ENCODE peak calls at places on chromosomes 5 and 9, in eight cellular contexts. C is nucleus accumbens; D is activated T-cell treated with anti-CD3 and anti-CD28 coated beads, Interleukin-2, amount 50 U/mL, for 72 hours; Z is A172; T is astrocyte of the hippocampus; A is posterior cingulate gyrus; V is Peyer's patch; E is activated CD4-positive, alpha-beta T cell treated with anti-CD3 and anti-CD28 coated beads, Interleukin-2, amount 50 U/mL, for 48 hours. S is an unnamed sample.

GRCh38 chr5:111774525-111774924 is 17.5 kb upstream of the NREP start:
- DNase-seq in C (no peak), D (no peak), Z (peak), T (peak), A (no peak), V (no peak), E (no peak), S (no peak)

GRCh38 chr5:168609806-168610482 is 30.8 kb upstream of the PANK3 start:
- DNase-seq in C (no peak), D (no peak), Z (peak), T (no peak), A (no peak), V (no peak), E (no peak), S (no peak)

GRCh38 chr9:129584136-129584535 is 36.8 kb downstream of the C9orf50 start:
- DNase-seq in C (no peak), D (peak), Z (peak), T (peak), A (peak), V (peak), E (peak), S (peak)

GRCh38 chr5:52051759-52052158 is 668.5 kb downstream of the ISL1 start:
- DNase-seq in C (no peak), D (no peak), Z (no peak), T (no peak), A (no peak), V (no peak), E (no peak), S (no peak)

GRCh38 chr9:113375057-113376023 is 1.4 kb downstream of the HDHD3 start:
- DNase-seq in C (no peak), D (no peak), Z (no peak), T (no peak), A (no peak), V (no peak), E (no peak), S (no peak)

GRCh38 chr9:21252727-21253547 is 13.1 kb upstream of the IFNA14 start:
- DNase-seq in C (no peak), D (no peak), Z (peak), T (peak), A (peak), V (no peak), E (no peak), S (no peak)

GRCh38 chr5:105506692-105507277 is 1944.2 kb upstream of the NUDT12 start:
- DNase-seq in C (no peak), D (no peak), Z (peak), T (peak), A (no peak), V (no peak), E (no peak), S (no peak)

GRCh38 chr5:177293819-177294581 is 9.5 kb downstream of the RAB24 start:
- DNase-seq in C (no peak), D (no peak), Z (no peak), T (no peak), A (no peak), V (peak), E (no peak), S (no peak)

GRCh38 chr5:2621631-2622030 is 129.8 kb downstream of the IRX2 start:
- DNase-seq in C (no peak), D (no peak), Z (no peak), T (no peak), A (no peak), V (no peak), E (no peak), S (no peak)

GRCh38 chr9:134189167-134189474 is 24.8 kb upstream of the RNU6ATAC start:
- DNase-seq in C (no peak), D (no peak), Z (no peak), T (peak), A (no peak), V (no peak), E (no peak), S (no peak)

GRCh38 chr9:133852476-133852875 is 114.3 kb upstream of the SARDH start:
- DNase-seq in C (no peak), D (no peak), Z (no peak), T (no peak), A (peak), V (no peak), E (no peak), S (no peak)

GRCh38 chr5:24141046-24141445 is 503.7 kb downstream of the CDH10 start:
- DNase-seq in C (no peak), D (no peak), Z (no peak), T (no peak), A (peak), V (no peak), E (no peak), S (no peak)

GRCh38 chr5:57895766-57896165 is 413.2 kb upstream of the ACTBL2 start:
- DNase-seq in C (no peak), D (no peak), Z (no peak), T (peak), A (no peak), V (no peak), E (no peak), S (no peak)

GRCh38 chr5:53249529-53249928 is 140.0 kb upstream of the MOCS2 start:
- DNase-seq in C (no peak), D (no peak), Z (peak), T (peak), A (no peak), V (no peak), E (no peak), S (no peak)

GRCh38 chr9:114476891-114477469 is 28.3 kb downstream of the WHRN start:
- DNase-seq in C (no peak), D (no peak), Z (no peak), T (no peak), A (no peak), V (no peak), E (no peak), S (no peak)

GRCh38 chr9:76373173-76373771 is 21.0 kb downstream of the RFK start:
- DNase-seq in C (no peak), D (no peak), Z (no peak), T (peak), A (no peak), V (no peak), E (no peak), S (no peak)

GRCh38 chr9:21551401-21551800 is 69.3 kb upstream of the IFNE start:
- DNase-seq in C (no peak), D (no peak), Z (no peak), T (no peak), A (no peak), V (no peak), E (no peak), S (no peak)

GRCh38 chr5:148910686-148911361 is 84.4 kb downstream of the ADRB2 start:
- DNase-seq in C (no peak), D (no peak), Z (peak), T (peak), A (no peak), V (no peak), E (no peak), S (no peak)

GRCh38 chr5:151270599-151270998 is 17.6 kb downstream of the GM2A start:
- DNase-seq in C (no peak), D (peak), Z (peak), T (no peak), A (no peak), V (no peak), E (no peak), S (no peak)

GRCh38 chr5:16862777-16863176 is 73.3 kb downstream of the MYO10 start:
- DNase-seq in C (no peak), D (no peak), Z (no peak), T (peak), A (no peak), V (no peak), E (no peak), S (no peak)

GRCh38 chr5:1447772-1448361 is 2.6 kb upstream of the SLC6A3 start:
- DNase-seq in C (no peak), D (no peak), Z (no peak), T (no peak), A (no peak), V (no peak), E (no peak), S (no peak)

GRCh38 chr5:176658007-176658599 is 10.8 kb downstream of the TSPAN17 start:
- DNase-seq in C (peak), D (peak), Z (peak), T (peak), A (peak), V (peak), E (peak), S (peak)

GRCh38 chr9:1978941-1979340 is 36.2 kb upstream of the SMARCA2 start:
- DNase-seq in C (no peak), D (no peak), Z (no peak), T (peak), A (no peak), V (no peak), E (no peak), S (no peak)

GRCh38 chr9:81116340-81117207 is 572.8 kb downstream of the TLE1 start:
- DNase-seq in C (no peak), D (no peak), Z (peak), T (no peak), A (no peak), V (no peak), E (no peak), S (no peak)

GRCh38 chr9:120942186-120943001 is 15.8 kb upstream of the TRAF1 start:
- DNase-seq in C (no peak), D (no peak), Z (no peak), T (no peak), A (no peak), V (no peak), E (no peak), S (no peak)

GRCh38 chr5:115324021-115324420 is 27.6 kb upstream of the CCDC112 start:
- DNase-seq in C (no peak), D (no peak), Z (peak), T (no peak), A (no peak), V (no peak), E (no peak), S (no peak)

GRCh38 chr5:163915481-163915961 is 410.1 kb downstream of the MAT2B start:
- DNase-seq in C (no peak), D (no peak), Z (no peak), T (peak), A (no peak), V (peak), E (no peak), S (no peak)

GRCh38 chr9:115015018-115015635 is 84.7 kb upstream of the TNFSF8 start:
- DNase-seq in C (no peak), D (no peak), Z (peak), T (peak), A (no peak), V (no peak), E (no peak), S (no peak)

GRCh38 chr5:72452515-72453259 is 54.5 kb downstream of the ZNF366 start:
- DNase-seq in C (no peak), D (no peak), Z (peak), T (peak), A (no peak), V (no peak), E (no peak), S (no peak)

GRCh38 chr9:34566191-34566849 is 23.2 kb downstream of the CNTFR start:
- DNase-seq in C (no peak), D (no peak), Z (no peak), T (no peak), A (no peak), V (no peak), E (no peak), S (no peak)

GRCh38 chr9:128891354-128892222 is 9.7 kb downstream of the LRRC8A start:
- DNase-seq in C (no peak), D (no peak), Z (no peak), T (no peak), A (no peak), V (no peak), E (no peak), S (no peak)

GRCh38 chr5:140357731-140358093 is 2.3 kb upstream of the SLC4A9 start:
- DNase-seq in C (peak), D (peak), Z (peak), T (peak), A (peak), V (peak), E (peak), S (peak)

GRCh38 chr5:55154893-55155292 is 5.1 kb upstream of the GPX8 start:
- DNase-seq in C (no peak), D (no peak), Z (peak), T (peak), A (no peak), V (no peak), E (no peak), S (no peak)

GRCh38 chr5:132190161-132190817 is 37.4 kb downstream of the P4HA2 start:
- DNase-seq in C (no peak), D (no peak), Z (peak), T (peak), A (no peak), V (no peak), E (no peak), S (no peak)

GRCh38 chr9:134236001-134236421 is 71.6 kb upstream of the RNU6ATAC start:
- DNase-seq in C (no peak), D (no peak), Z (peak), T (peak), A (no peak), V (no peak), E (no peak), S (no peak)

GRCh38 chr5:151499636-151500035 is 52.2 kb downstream of the SLC36A1 start:
- DNase-seq in C (no peak), D (no peak), Z (no peak), T (no peak), A (no peak), V (no peak), E (no peak), S (no peak)